ENCODE peak calls at places on chromosomes 1 and 21, in seven cellular contexts. M is HCT116, D is hepatocyte, H is PC-3, L is GM23248, W is GM23338, U is neural progenitor cell. Y is an unnamed sample.

GRCh38 chr1:179968284-179968993 is 13.8 kb downstream of the CEP350 start:
- DNase-seq in L (no peak), H (no peak), W (no peak), M (no peak), D (no peak), U (no peak), Y (no peak)

GRCh38 chr1:15994081-15994480 is 10.0 kb upstream of the SRARP start:
- DNase-seq in D (no peak), M (no peak), W (no peak), L (no peak), H (no peak), U (no peak), Y (no peak)

GRCh38 chr1:2786329-2787162 is 14.9 kb downstream of the TTC34 start:
- DNase-seq in W (peak; percentile 78), D (no peak), L (peak; percentile 4), H (peak; percentile 56), U (peak; percentile 19), M (no peak), Y (peak; percentile 45)

GRCh38 chr1:182032251-182032650 is 29.3 kb downstream of the ZNF648 start:
- DNase-seq in M (no peak), H (peak; percentile 49), L (peak; percentile 20), U (peak; percentile 18), D (no peak), W (no peak), Y (no peak)

GRCh38 chr1:174337000-174337681 is 110.6 kb upstream of the GPR52 start:
- DNase-seq in M (no peak), W (no peak), D (no peak), H (no peak), U (no peak), L (no peak), Y (no peak)

GRCh38 chr1:31470794-31471315 is 57.8 kb downstream of the SERINC2 start:
- DNase-seq in W (no peak), L (no peak), M (no peak), U (no peak), D (no peak), H (no peak), Y (no peak)

GRCh38 chr1:63463248-63463647 is 59.8 kb downstream of the ITGB3BP start:
- DNase-seq in M (no peak), L (peak; percentile 52), U (no peak), W (no peak), D (no peak), H (peak; percentile 45), Y (no peak)

GRCh38 chr1:186440584-186440983 is 20.3 kb downstream of the PDC start:
- DNase-seq in M (no peak), D (no peak), W (peak; percentile 26), L (peak; percentile 5), H (peak; percentile 51), U (no peak), Y (no peak)

GRCh38 chr1:107541412-107541811 is 400.6 kb downstream of the NTNG1 start:
- DNase-seq in H (no peak), M (no peak), D (no peak), U (no peak), L (no peak), W (no peak), Y (no peak)

GRCh38 chr1:33130297-33130696 is 49.3 kb downstream of the AZIN2 start:
- DNase-seq in D (no peak), L (peak; percentile 38), M (no peak), U (no peak), H (no peak), W (no peak), Y (no peak)

GRCh38 chr1:239706245-239706892 is 320.0 kb downstream of the CHRM3 start:
- DNase-seq in W (peak; percentile 33), M (no peak), H (no peak), D (no peak), L (no peak), U (no peak), Y (no peak)

GRCh38 chr21:16841917-16842316 is 670.9 kb upstream of the CXADR start:
- DNase-seq in W (no peak), U (no peak), H (no peak), L (no peak), D (no peak), M (no peak), Y (no peak)

GRCh38 chr1:202016717-202017384 is 6.5 kb downstream of the ELF3 start:
- DNase-seq in H (no peak), M (no peak), D (no peak), U (no peak), W (no peak), L (no peak), Y (no peak)

GRCh38 chr1:202018476-202019234 is 8.3 kb downstream of the ELF3 start:
- DNase-seq in D (peak; percentile 88), U (no peak), H (peak; percentile 89), W (peak; percentile 33), M (peak; percentile 81), L (no peak), Y (no peak)

GRCh38 chr1:202016022-202016624 is 5.7 kb downstream of the ELF3 start:
- DNase-seq in W (no peak), L (no peak), M (no peak), D (no peak), U (no peak), H (no peak), Y (no peak)

GRCh38 chr1:202018226-202018475 is 7.8 kb downstream of the ELF3 start:
- DNase-seq in M (no peak), D (no peak), U (no peak), L (no peak), W (no peak), H (no peak), Y (no peak)

DNA sequence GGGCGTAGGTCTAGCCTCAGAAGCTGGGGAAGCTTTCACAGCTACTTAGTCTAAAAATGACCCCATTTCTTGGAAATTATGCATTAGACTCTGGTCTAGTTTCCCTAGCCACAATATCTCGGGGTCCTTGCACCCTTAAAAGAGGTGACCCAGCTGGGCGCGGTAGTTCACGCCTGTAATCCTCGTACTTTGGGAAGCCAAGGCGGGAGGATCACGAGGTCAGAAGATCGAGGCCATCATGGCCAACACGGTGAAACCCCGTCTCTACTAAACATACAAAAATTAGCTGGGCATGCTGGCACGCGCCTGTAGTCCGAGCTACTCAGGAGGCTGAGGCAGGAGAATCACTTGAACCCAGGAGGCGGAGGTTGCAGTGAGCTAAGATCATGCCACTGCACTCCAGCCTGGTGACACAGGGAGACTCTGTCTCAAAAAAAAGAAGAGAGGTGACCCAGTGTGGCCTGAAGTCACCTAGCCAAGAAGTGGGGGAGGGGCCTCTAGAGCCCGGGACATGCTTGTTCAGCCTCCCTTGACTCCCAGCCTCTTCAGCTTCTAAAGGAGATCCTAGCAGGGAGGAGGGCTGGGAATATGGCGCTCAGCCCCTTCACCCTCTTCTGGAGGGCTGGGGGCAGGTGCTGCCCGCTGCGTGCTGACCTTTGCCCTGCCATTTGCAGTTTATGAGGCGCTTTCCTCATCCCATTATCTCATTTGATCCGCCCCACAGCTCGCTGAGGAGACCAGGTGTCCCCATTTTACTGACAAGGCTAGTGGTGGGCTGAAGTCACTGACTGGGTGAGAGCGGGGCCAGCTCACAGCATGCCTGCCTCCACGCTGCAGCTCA is 7.2 kb downstream of the ELF3 start:
- DNase-seq in L (no peak), U (peak; percentile 42), D (peak; percentile 89), W (peak; percentile 33), M (peak; percentile 73), H (peak; percentile 43), Y (no peak)
- TF ChIP-seq EZH2phosphoT487 in L (no peak), U (no peak), D (no peak), W (no peak), M (no peak), H (no peak), Y (no peak)

DNA sequence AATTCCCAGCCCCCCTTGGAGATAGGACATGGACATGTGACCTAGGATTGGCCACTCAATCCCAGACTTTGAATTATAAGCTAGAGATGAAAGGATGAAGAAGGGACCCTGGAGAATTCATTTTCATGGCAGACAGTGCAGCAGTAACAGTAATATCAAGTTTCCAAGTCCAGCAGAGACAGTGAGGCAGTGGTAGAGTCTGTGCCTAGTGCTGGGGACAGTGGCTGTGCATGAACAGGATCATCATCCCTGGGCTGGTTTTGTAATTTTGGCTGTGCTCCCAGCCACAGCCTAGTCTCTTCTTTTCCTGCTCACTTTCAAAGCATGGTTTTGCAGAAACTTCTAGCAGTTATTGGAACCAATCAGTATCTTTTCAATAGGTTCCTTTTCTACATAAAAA is 29.6 kb upstream of the CD84 start:
- DNase-seq in M (no peak), W (no peak), D (no peak), U (no peak), L (no peak), H (no peak), Y (no peak)
- H3K27me3 ChIP-seq in M (peaks cover 51% of the 10 kb centered on the region), W (no peaks in the 10 kb centered on the region), D (no peaks in the 10 kb centered on the region), U (no peaks in the 10 kb centered on the region), L (peaks cover 39% of the 10 kb centered on the region), H (peaks cover 60% of the 10 kb centered on the region), Y (no peaks in the 10 kb centered on the region)

GRCh38 chr1:213669964-213670691 is 317.6 kb upstream of the PROX1 start:
- DNase-seq in H (no peak), L (no peak), M (no peak), W (peak; percentile 86), D (no peak), U (no peak), Y (peak; percentile 91)
- TF ChIP-seq EZH2phosphoT487 in H (no peak), L (no peak), M (no peak), W (no peak), D (no peak), U (no peak), Y (no peak)

GRCh38 chr1:117607471-117607870 is 1.6 kb downstream of the TENT5C start:
- DNase-seq in M (no peak), W (peak; percentile 74), D (no peak), U (peak; percentile 77), L (no peak), H (peak; percentile 71), Y (peak; percentile 48)

GRCh38 chr1:117608213-117608612 is 2.4 kb downstream of the TENT5C start:
- DNase-seq in D (no peak), L (no peak), U (no peak), M (no peak), W (no peak), H (no peak), Y (peak; percentile 35)

GRCh38 chr1:117606608-117607261 is 887 bp downstream of the TENT5C start:
- DNase-seq in U (peak; percentile 46), M (no peak), W (peak; percentile 43), H (peak; percentile 54), L (peak; percentile 56), D (peak; percentile 74), Y (peak; percentile 21)

GRCh38 chr1:117605164-117605810 is 561 bp upstream of the TENT5C start:
- DNase-seq in D (no peak), H (peak; percentile 14), W (peak; percentile 62), U (peak; percentile 67), M (no peak), L (peak; percentile 50), Y (no peak)

GRCh38 chr1:117605811-117606607 is at the start of gene TENT5C:
- DNase-seq in H (peak; percentile 99), L (peak; percentile 99), D (peak; percentile 99), W (peak; percentile 98), U (peak; percentile 99), M (peak; percentile 85), Y (peak; percentile 93)
- H3K27me3 ChIP-seq in H (no peaks in the 10 kb centered on the region), L (peaks cover 10% of the 10 kb centered on the region), D (no peaks in the 10 kb centered on the region), W (peaks cover 51% of the 10 kb centered on the region), U (peaks cover 58% of the 10 kb centered on the region), M (no peaks in the 10 kb centered on the region), Y (no peaks in the 10 kb centered on the region)